ENCODE peak calls at places on chromosome 20, in five cellular contexts. One of them, this sample, is unnamed.

GRCh38 chr20:61886721-61887658 is 178.7 kb downstream of the TAF4 start:
- DNase-seq in neuronal stem cell: peak
- DNase-seq in H9: peak
- DNase-seq in IMR-90: peak
- DNase-seq in H1: peak
- DNase-seq in this sample: peak

GRCh38 chr20:16606468-16606867 is 33.2 kb upstream of the KIF16B start:
- DNase-seq in neuronal stem cell: no peak
- DNase-seq in H1: no peak
- DNase-seq in H9: no peak
- DNase-seq in IMR-90: no peak
- DNase-seq in this sample: no peak

GRCh38 chr20:25294459-25295385 is 46.8 kb downstream of the PYGB start:
- DNase-seq in H9: peak
- DNase-seq in H1: peak
- DNase-seq in neuronal stem cell: peak
- DNase-seq in IMR-90: peak
- DNase-seq in this sample: peak

GRCh38 chr20:44552950-44553908 is 29.1 kb upstream of the PKIG start:
- DNase-seq in neuronal stem cell: no peak
- DNase-seq in H9: no peak
- DNase-seq in H1: no peak
- DNase-seq in IMR-90: peak
- DNase-seq in this sample: peak

GRCh38 chr20:2234788-2235187 is 61.0 kb upstream of the TGM3 start:
- DNase-seq in H9: peak
- DNase-seq in IMR-90: no peak
- DNase-seq in neuronal stem cell: no peak
- DNase-seq in H1: no peak
- DNase-seq in this sample: no peak

GRCh38 chr20:46545827-46546138 is 4.7 kb downstream of the OCSTAMP start:
- DNase-seq in IMR-90: no peak
- DNase-seq in neuronal stem cell: no peak
- DNase-seq in H1: no peak
- DNase-seq in H9: no peak
- DNase-seq in this sample: no peak

GRCh38 chr20:21105429-21106170 is 558 bp downstream of the LINC00237 start:
- DNase-seq in IMR-90: no peak
- DNase-seq in H9: peak
- DNase-seq in neuronal stem cell: no peak
- DNase-seq in H1: peak
- DNase-seq in this sample: no peak

GRCh38 chr20:63858393-63859165 is 2.7 kb upstream of the ABHD16B start:
- DNase-seq in neuronal stem cell: peak
- DNase-seq in H9: peak
- DNase-seq in IMR-90: peak
- DNase-seq in H1: peak
- DNase-seq in this sample: peak

GRCh38 chr20:36261389-36262105 is 25.3 kb downstream of the AAR2 start:
- DNase-seq in IMR-90: no peak
- DNase-seq in H1: no peak
- DNase-seq in H9: no peak
- DNase-seq in neuronal stem cell: no peak
- DNase-seq in this sample: no peak

GRCh38 chr20:57785061-57785460 is 75.2 kb upstream of the PMEPA1 start:
- DNase-seq in neuronal stem cell: no peak
- DNase-seq in H9: peak
- DNase-seq in H1: no peak
- DNase-seq in IMR-90: no peak
- DNase-seq in this sample: no peak

GRCh38 chr20:31837896-31838397 is 7.5 kb downstream of the FOXS1 start:
- DNase-seq in H1: no peak
- DNase-seq in H9: no peak
- DNase-seq in IMR-90: peak
- DNase-seq in neuronal stem cell: no peak
- DNase-seq in this sample: peak

GRCh38 chr20:8399963-8400362 is 267.9 kb downstream of the PLCB1 start:
- DNase-seq in neuronal stem cell: no peak
- DNase-seq in H1: no peak
- DNase-seq in IMR-90: no peak
- DNase-seq in H9: no peak
- DNase-seq in this sample: no peak

GRCh38 chr20:35660122-35660937 is 4.4 kb downstream of the CPNE1 start:
- DNase-seq in IMR-90: no peak
- DNase-seq in H1: peak
- DNase-seq in H9: no peak
- DNase-seq in neuronal stem cell: no peak
- DNase-seq in this sample: no peak

GRCh38 chr20:4009305-4009704 is 6.1 kb downstream of the RNF24 start:
- DNase-seq in H9: no peak
- DNase-seq in H1: no peak
- DNase-seq in neuronal stem cell: no peak
- DNase-seq in IMR-90: no peak
- DNase-seq in this sample: no peak

GRCh38 chr20:44396790-44397189 is 41.3 kb downstream of the HNF4A start:
- DNase-seq in neuronal stem cell: no peak
- DNase-seq in IMR-90: no peak
- DNase-seq in H9: no peak
- DNase-seq in H1: no peak
- DNase-seq in this sample: no peak

GRCh38 chr20:10658051-10658823 is 15.6 kb downstream of the JAG1 start:
- DNase-seq in IMR-90: no peak
- DNase-seq in H1: no peak
- DNase-seq in H9: no peak
- DNase-seq in neuronal stem cell: no peak
- DNase-seq in this sample: no peak

GRCh38 chr20:10653593-10654288 is 20.1 kb downstream of the JAG1 start:
- DNase-seq in H9: no peak
- DNase-seq in H1: no peak
- DNase-seq in IMR-90: peak
- DNase-seq in neuronal stem cell: no peak
- DNase-seq in this sample: peak

GRCh38 chr20:10656270-10656669 is 17.5 kb downstream of the JAG1 start:
- DNase-seq in H9: no peak
- DNase-seq in H1: no peak
- DNase-seq in neuronal stem cell: no peak
- DNase-seq in IMR-90: no peak
- DNase-seq in this sample: no peak

GRCh38 chr20:10654630-10655029 is 19.2 kb downstream of the JAG1 start:
- DNase-seq in IMR-90: no peak
- DNase-seq in H9: peak
- DNase-seq in neuronal stem cell: no peak
- DNase-seq in H1: no peak
- DNase-seq in this sample: no peak

DNA sequence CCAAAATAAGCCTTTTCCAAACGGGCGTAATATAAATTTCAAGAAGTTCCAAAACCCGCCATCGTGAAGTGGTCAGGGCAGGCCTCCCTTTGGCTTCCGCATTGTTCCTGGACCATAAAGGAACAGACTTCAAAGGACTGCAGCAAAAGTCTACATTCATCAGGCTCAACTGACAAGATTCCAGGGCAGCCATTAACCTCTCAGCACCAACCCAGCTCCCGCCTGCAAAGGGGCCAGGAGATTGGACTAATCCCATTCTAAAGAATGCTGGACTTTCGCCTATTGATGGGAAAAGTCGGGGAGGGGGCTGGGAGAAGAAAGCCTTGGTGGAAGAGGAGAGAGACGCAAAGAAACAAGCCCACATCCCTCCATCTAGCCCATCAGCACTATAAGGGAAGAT is 18.1 kb downstream of the JAG1 start:
- DNase-seq in H1: no peak
- DNase-seq in neuronal stem cell: peak
- DNase-seq in IMR-90: no peak
- DNase-seq in H9: no peak
- DNase-seq in this sample: no peak
- H2BK5ac ChIP-seq in H1: no peak
- H2BK5ac ChIP-seq in neuronal stem cell: no peak
- H2BK5ac ChIP-seq in IMR-90: no peak
- H2BK5ac ChIP-seq in H9: no peak
- H2BK5ac ChIP-seq in this sample: peak

GRCh38 chr20:37565134-37565811 is 37.6 kb upstream of the BLCAP start:
- DNase-seq in neuronal stem cell: peak
- DNase-seq in H1: no peak
- DNase-seq in H9: no peak
- DNase-seq in IMR-90: no peak
- DNase-seq in this sample: no peak
- H4K91ac ChIP-seq in neuronal stem cell: no peak
- H4K91ac ChIP-seq in H1: no peak
- H4K91ac ChIP-seq in H9: no peak
- H4K91ac ChIP-seq in IMR-90: no peak
- H4K91ac ChIP-seq in this sample: no peak

GRCh38 chr20:10467985-10468845 is 33.1 kb downstream of the SLX4IP start:
- DNase-seq in H9: no peak
- DNase-seq in IMR-90: peak
- DNase-seq in H1: no peak
- DNase-seq in neuronal stem cell: no peak
- DNase-seq in this sample: no peak
- H2BK15ac ChIP-seq in H9: no peak
- H2BK15ac ChIP-seq in IMR-90: no peak
- H2BK15ac ChIP-seq in H1: peak
- H2BK15ac ChIP-seq in neuronal stem cell: no peak
- H2BK15ac ChIP-seq in this sample: no peak

DNA sequence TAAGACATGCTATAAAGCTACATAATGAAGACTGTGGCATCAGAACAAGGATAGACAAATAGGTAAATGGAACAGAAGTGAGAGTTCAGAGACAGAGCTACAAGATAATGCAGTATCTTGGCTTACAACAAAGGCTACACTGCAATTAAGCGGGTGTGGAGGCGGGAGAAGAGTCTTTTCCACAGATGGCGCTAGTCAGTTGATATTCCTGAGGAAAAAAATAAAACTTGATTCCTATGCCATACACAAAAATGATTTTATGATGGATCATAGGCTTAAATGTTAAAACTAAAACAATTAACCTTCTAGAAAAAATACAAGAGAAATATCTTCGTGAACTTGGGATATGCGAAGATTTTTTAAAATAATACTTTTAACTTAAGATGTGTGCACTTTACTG is 31.0 kb downstream of the RIN2 start:
- DNase-seq in IMR-90: no peak
- DNase-seq in H1: no peak
- DNase-seq in H9: no peak
- DNase-seq in neuronal stem cell: no peak
- DNase-seq in this sample: no peak
- H2BK5ac ChIP-seq in IMR-90: no peak
- H2BK5ac ChIP-seq in H1: no peak
- H2BK5ac ChIP-seq in H9: no peak
- H2BK5ac ChIP-seq in neuronal stem cell: no peak
- H2BK5ac ChIP-seq in this sample: no peak

GRCh38 chr20:910132-910839 is 5.8 kb downstream of the ANGPT4 start:
- DNase-seq in IMR-90: no peak
- DNase-seq in H9: no peak
- DNase-seq in neuronal stem cell: no peak
- DNase-seq in H1: no peak
- DNase-seq in this sample: no peak
- H4K91ac ChIP-seq in IMR-90: peak
- H4K91ac ChIP-seq in H9: no peak
- H4K91ac ChIP-seq in neuronal stem cell: no peak
- H4K91ac ChIP-seq in H1: no peak
- H4K91ac ChIP-seq in this sample: no peak

This sample was measured in mesenchymal stem cell.